ENCODE peak calls at places on chromosomes 16 and 17, in four cellular contexts. One of them, this sample, is unnamed.

GRCh38 chr16:77376358-77376757 is 58.5 kb downstream of the ADAMTS18 start:
- DNase-seq in GM12878: no peak
- DNase-seq in K562: no peak
- DNase-seq in HepG2: no peak
- DNase-seq in this sample: no peak

GRCh38 chr16:79195948-79196347 is 404.6 kb downstream of the MAF start:
- DNase-seq in K562: no peak
- DNase-seq in HepG2: no peak
- DNase-seq in GM12878: no peak
- DNase-seq in this sample: no peak

GRCh38 chr17:57634713-57635465 is 110.2 kb downstream of the CCDC182 start:
- DNase-seq in GM12878: no peak
- DNase-seq in K562: peak; percentile 69
- DNase-seq in HepG2: no peak
- DNase-seq in this sample: no peak

GRCh38 chr17:39027037-39027436 is 59.8 kb upstream of the FBXO47 start:
- DNase-seq in K562: peak; percentile 20
- DNase-seq in HepG2: no peak
- DNase-seq in GM12878: no peak
- DNase-seq in this sample: peak; percentile 30

GRCh38 chr17:50079334-50080095 is 15.6 kb upstream of the PDK2 start:
- DNase-seq in GM12878: no peak
- DNase-seq in HepG2: peak; percentile 75
- DNase-seq in K562: peak; percentile 67
- DNase-seq in this sample: peak; percentile 49

GRCh38 chr17:19876524-19877161 is 8.9 kb upstream of the ULK2 start:
- DNase-seq in K562: no peak
- DNase-seq in HepG2: no peak
- DNase-seq in GM12878: no peak
- DNase-seq in this sample: no peak

GRCh38 chr17:75635610-75636202 is 2.5 kb downstream of the SMIM5 start:
- DNase-seq in K562: no peak
- DNase-seq in GM12878: no peak
- DNase-seq in HepG2: no peak
- DNase-seq in this sample: no peak

GRCh38 chr17:41935641-41936040 is 5.2 kb downstream of the ODAD4 start:
- DNase-seq in K562: no peak
- DNase-seq in GM12878: no peak
- DNase-seq in HepG2: no peak
- DNase-seq in this sample: no peak

GRCh38 chr17:40309938-40310510 is 1.0 kb downstream of the RARA start:
- DNase-seq in GM12878: no peak
- DNase-seq in K562: no peak
- DNase-seq in HepG2: no peak
- DNase-seq in this sample: no peak

GRCh38 chr16:14455577-14455976 is 174.5 kb downstream of the PARN start:
- DNase-seq in GM12878: no peak
- DNase-seq in HepG2: peak; percentile 18
- DNase-seq in K562: peak; percentile 13
- DNase-seq in this sample: peak; percentile 16

GRCh38 chr17:15882058-15882720 is 62.7 kb upstream of the ADORA2B start:
- DNase-seq in GM12878: no peak
- DNase-seq in HepG2: peak; percentile 49
- DNase-seq in K562: no peak
- DNase-seq in this sample: peak; percentile 39

DNA sequence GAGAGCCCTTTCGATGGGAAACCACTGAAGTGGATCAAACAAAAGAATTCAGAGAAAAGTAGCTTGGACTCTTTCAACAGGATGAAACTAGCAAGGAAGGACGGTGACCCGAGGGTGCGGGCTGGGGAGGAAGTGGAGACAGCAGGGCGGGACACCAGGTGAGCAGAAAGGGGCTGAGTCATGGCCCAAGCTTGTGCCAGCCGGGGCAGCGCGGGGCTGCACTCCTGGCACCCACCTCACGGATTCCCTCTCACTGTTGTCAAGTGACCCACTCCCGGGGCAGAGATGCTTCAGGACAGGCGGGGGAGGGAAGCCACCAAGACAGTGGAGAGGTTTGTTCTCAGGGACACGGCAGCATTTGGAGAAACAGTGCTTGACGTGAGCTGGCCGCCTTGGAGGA is 10.7 kb upstream of the RNF222 start:
- DNase-seq in K562: no peak
- DNase-seq in HepG2: peak; percentile 41
- DNase-seq in GM12878: no peak
- DNase-seq in this sample: no peak
- TF ChIP-seq FOXM1 in K562: no peak
- TF ChIP-seq FOXM1 in HepG2: no peak
- TF ChIP-seq FOXM1 in GM12878: no peak
- TF ChIP-seq FOXM1 in this sample: no peak

GRCh38 chr17:63694229-63694973 is 5.5 kb downstream of the LIMD2 start:
- DNase-seq in K562: no peak
- DNase-seq in HepG2: no peak
- DNase-seq in GM12878: no peak
- DNase-seq in this sample: no peak
- TF ChIP-seq FOXK2 in K562: no peak
- TF ChIP-seq FOXK2 in HepG2: no peak
- TF ChIP-seq FOXK2 in GM12878: no peak
- TF ChIP-seq FOXK2 in this sample: no peak

DNA sequence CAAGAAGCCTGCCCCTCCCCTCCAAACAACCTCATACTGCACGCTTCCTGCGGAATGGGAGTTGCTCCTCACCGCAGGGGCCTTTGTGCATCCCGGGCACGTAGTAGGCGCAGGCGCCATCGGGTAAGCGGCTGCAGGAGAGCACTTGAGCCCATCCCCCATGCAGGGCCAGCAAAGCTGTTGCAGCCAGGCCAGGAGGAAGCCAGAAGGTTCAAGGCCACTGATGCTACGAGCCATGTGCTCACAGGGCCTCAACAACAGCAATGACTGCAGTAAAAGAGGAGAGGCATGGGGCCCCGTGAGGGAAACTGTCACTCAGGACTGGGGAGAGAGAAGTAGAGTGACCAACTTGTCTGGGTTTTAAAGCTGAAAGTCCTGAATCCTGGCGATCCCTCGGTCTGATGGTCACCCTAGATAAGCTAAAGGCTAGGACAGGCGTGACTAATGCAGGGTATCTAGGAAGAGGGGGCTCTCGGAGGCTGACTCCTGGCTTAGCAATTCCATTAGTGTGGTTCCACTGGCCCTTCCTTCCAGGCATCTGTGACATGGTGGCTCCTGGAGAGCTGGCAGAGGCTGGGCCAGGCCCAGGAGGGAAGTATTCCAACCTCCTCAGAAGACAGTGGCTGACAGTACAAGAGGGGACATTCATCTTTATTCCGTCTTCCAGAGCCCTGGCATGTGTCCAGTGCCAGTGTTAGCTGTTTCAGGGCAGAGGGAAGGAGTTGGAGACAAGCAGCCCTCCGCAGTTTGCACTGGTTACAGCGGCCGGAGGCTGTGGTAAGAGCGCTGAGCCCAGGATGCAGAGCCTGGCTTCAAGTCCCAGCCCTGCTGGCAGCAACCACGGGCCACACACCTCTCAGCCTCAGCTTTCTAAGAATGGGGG is 20.8 kb downstream of the GOSR2 start:
- DNase-seq in GM12878: no peak
- DNase-seq in HepG2: peak; percentile 92
- DNase-seq in K562: peak; percentile 37
- DNase-seq in this sample: no peak
- TF ChIP-seq FOXM1 in GM12878: no peak
- TF ChIP-seq FOXM1 in HepG2: no peak
- TF ChIP-seq FOXM1 in K562: no peak
- TF ChIP-seq FOXM1 in this sample: no peak

GRCh38 chr16:67423634-67424575 is 7.0 kb upstream of the HSD11B2 start:
- DNase-seq in GM12878: no peak
- DNase-seq in HepG2: no peak
- DNase-seq in K562: no peak
- DNase-seq in this sample: no peak

GRCh38 chr16:67419931-67420330 is 3.7 kb upstream of the ZDHHC1 start:
- DNase-seq in GM12878: no peak
- DNase-seq in HepG2: no peak
- DNase-seq in K562: no peak
- DNase-seq in this sample: no peak

GRCh38 chr16:67419502-67419901 is 3.2 kb upstream of the ZDHHC1 start:
- DNase-seq in GM12878: no peak
- DNase-seq in K562: no peak
- DNase-seq in HepG2: no peak
- DNase-seq in this sample: no peak

GRCh38 chr16:67423015-67423414 is 6.7 kb upstream of the ZDHHC1 start:
- DNase-seq in GM12878: no peak
- DNase-seq in HepG2: no peak
- DNase-seq in K562: no peak
- DNase-seq in this sample: no peak

GRCh38 chr16:67421030-67421429 is 4.8 kb upstream of the ZDHHC1 start:
- DNase-seq in HepG2: no peak
- DNase-seq in GM12878: no peak
- DNase-seq in K562: no peak
- DNase-seq in this sample: no peak
- TF ChIP-seq FOXK2 in HepG2: no peak
- TF ChIP-seq FOXK2 in GM12878: no peak
- TF ChIP-seq FOXK2 in K562: no peak
- TF ChIP-seq FOXK2 in this sample: no peak

DNA sequence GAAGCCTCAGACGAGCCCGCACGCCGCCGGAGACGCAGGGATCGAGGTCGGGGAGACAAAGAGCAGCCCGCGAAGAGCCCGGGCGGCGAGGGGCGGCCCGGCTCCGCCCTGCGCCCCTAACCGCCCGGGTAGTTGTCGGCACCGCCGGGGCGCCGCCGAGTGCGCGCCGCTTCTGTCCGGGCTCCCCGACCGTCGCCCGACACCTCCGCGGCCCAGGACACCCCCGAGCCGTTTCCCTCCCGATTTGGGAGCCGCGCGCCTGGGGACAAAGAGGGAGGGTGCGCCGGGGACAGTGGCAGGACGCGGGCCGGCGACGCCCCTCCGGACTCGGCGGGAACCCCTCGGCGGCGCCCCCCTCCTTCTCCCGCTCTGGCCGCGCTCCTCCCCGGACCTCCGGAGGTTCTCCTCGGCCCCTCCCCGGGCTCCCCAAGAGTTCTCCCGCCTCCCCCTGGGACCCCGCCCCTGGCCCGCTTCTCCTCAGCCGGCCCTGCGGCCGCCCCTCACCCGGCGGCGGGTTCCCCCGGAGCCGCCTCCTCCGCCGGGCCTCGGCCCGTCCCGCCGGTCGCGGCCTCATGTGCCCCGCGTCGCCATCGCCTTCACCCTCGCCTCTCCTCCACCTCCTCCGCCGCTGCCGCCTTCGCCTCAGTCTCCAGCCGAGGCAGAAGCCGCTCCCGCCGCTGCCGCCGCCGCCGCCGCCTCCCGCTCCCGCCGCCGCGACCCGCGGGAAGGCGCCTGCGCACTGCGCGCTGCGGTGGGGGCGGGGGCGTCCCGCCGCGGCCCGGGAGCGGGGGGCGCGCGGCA is at the start of gene GJC1:
- DNase-seq in GM12878: no peak
- DNase-seq in K562: peak; percentile 66
- DNase-seq in HepG2: no peak
- DNase-seq in this sample: peak; percentile 64
- TF ChIP-seq FOXM1 in GM12878: no peak
- TF ChIP-seq FOXM1 in K562: no peak
- TF ChIP-seq FOXM1 in HepG2: no peak
- TF ChIP-seq FOXM1 in this sample: peak; percentile 83

DNA sequence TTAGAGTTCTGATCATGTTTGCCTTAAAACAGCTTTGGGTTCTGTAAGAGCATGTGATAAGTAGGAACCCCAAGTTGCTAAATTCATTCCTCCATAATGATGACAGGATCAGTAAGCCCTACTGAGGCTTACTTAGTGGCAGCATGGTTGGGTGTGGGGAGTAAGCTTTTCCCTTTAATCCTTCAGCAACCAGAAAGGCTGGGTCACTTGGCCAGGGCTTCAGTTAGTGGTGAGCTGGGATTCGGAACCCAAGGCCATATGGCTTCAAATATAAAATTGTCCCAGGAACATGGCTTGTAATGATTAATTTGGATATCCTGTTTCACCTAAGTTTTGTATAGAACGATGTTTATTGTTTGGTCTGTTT is 850 bp downstream of the GINS3 start:
- DNase-seq in K562: peak; percentile 16
- DNase-seq in GM12878: no peak
- DNase-seq in HepG2: peak; percentile 15
- DNase-seq in this sample: peak; percentile 17
- TF ChIP-seq FOXK2 in K562: no peak
- TF ChIP-seq FOXK2 in GM12878: no peak
- TF ChIP-seq FOXK2 in HepG2: no peak
- TF ChIP-seq FOXK2 in this sample: no peak

This sample was measured in HEK293T.